ENCODE peak calls at places on chromosome 14, in four cellular contexts. One of them, this sample, is unnamed.

GRCh38 chr14:96363751-96364336 is 518 bp downstream of the GSKIP start:
- DNase-seq in thoracic aorta: no peak
- DNase-seq in foreskin fibroblast: peak
- DNase-seq in Caco-2: peak
- DNase-seq in this sample: no peak

GRCh38 chr14:90576981-90577660 is 180.3 kb downstream of the CALM1 start:
- DNase-seq in thoracic aorta: no peak
- DNase-seq in foreskin fibroblast: no peak
- DNase-seq in Caco-2: no peak
- DNase-seq in this sample: no peak

GRCh38 chr14:43005807-43006206 is 1399.1 kb downstream of the LRFN5 start:
- DNase-seq in thoracic aorta: no peak
- DNase-seq in foreskin fibroblast: no peak
- DNase-seq in Caco-2: no peak
- DNase-seq in this sample: no peak

GRCh38 chr14:76827696-76828301 is 1.6 kb downstream of the LRRC74A start:
- DNase-seq in thoracic aorta: no peak
- DNase-seq in foreskin fibroblast: no peak
- DNase-seq in Caco-2: no peak
- DNase-seq in this sample: no peak

GRCh38 chr14:35355981-35356839 is 48.3 kb downstream of the NFKBIA start:
- DNase-seq in thoracic aorta: no peak
- DNase-seq in foreskin fibroblast: no peak
- DNase-seq in Caco-2: peak
- DNase-seq in this sample: no peak

GRCh38 chr14:80726211-80726610 is 215.3 kb downstream of the CEP128 start:
- DNase-seq in thoracic aorta: no peak
- DNase-seq in foreskin fibroblast: no peak
- DNase-seq in Caco-2: no peak
- DNase-seq in this sample: no peak

GRCh38 chr14:105989746-105990302 is 463.4 kb downstream of the TMEM121 start:
- DNase-seq in thoracic aorta: no peak
- DNase-seq in foreskin fibroblast: no peak
- DNase-seq in Caco-2: no peak
- DNase-seq in this sample: no peak

GRCh38 chr14:22487401-22487800 is 101.6 kb downstream of the DAD1 start:
- DNase-seq in thoracic aorta: no peak
- DNase-seq in foreskin fibroblast: no peak
- DNase-seq in Caco-2: no peak
- DNase-seq in this sample: no peak

GRCh38 chr14:23076785-23077408 is 18.0 kb downstream of the ACIN1 start:
- DNase-seq in thoracic aorta: no peak
- DNase-seq in foreskin fibroblast: no peak
- DNase-seq in Caco-2: peak
- DNase-seq in this sample: no peak

GRCh38 chr14:94307410-94307992 is 14.4 kb upstream of the SERPINA10 start:
- DNase-seq in thoracic aorta: no peak
- DNase-seq in foreskin fibroblast: no peak
- DNase-seq in Caco-2: peak
- DNase-seq in this sample: no peak

GRCh38 chr14:104196461-104197180 is 58.2 kb downstream of the KIF26A start:
- DNase-seq in thoracic aorta: no peak
- DNase-seq in foreskin fibroblast: no peak
- DNase-seq in Caco-2: no peak
- DNase-seq in this sample: no peak

GRCh38 chr14:76271371-76271770 is 104.6 kb upstream of the ESRRB start:
- DNase-seq in thoracic aorta: no peak
- DNase-seq in foreskin fibroblast: no peak
- DNase-seq in Caco-2: no peak
- DNase-seq in this sample: no peak

GRCh38 chr14:52706286-52706685 is 714 bp upstream of the PSMC6 start:
- DNase-seq in thoracic aorta: no peak
- DNase-seq in foreskin fibroblast: no peak
- DNase-seq in Caco-2: peak
- DNase-seq in this sample: no peak

GRCh38 chr14:105139212-105139825 is 29.3 kb downstream of the JAG2 start:
- DNase-seq in thoracic aorta: no peak
- DNase-seq in foreskin fibroblast: no peak
- DNase-seq in Caco-2: no peak
- DNase-seq in this sample: no peak

GRCh38 chr14:79180656-79181055 is 1010.5 kb downstream of the NRXN3 start:
- DNase-seq in thoracic aorta: no peak
- DNase-seq in foreskin fibroblast: no peak
- DNase-seq in Caco-2: no peak
- DNase-seq in this sample: no peak

GRCh38 chr14:66509874-66510273 is 1.9 kb downstream of the GPHN start:
- DNase-seq in thoracic aorta: no peak
- DNase-seq in foreskin fibroblast: no peak
- DNase-seq in Caco-2: no peak
- DNase-seq in this sample: no peak

GRCh38 chr14:70653662-70654061 is 11.9 kb downstream of the TTC9 start:
- DNase-seq in thoracic aorta: no peak
- DNase-seq in foreskin fibroblast: no peak
- DNase-seq in Caco-2: no peak
- DNase-seq in this sample: no peak

GRCh38 chr14:21476526-21476924 is 234 bp downstream of the RAB2B start:
- DNase-seq in thoracic aorta: peak
- DNase-seq in foreskin fibroblast: peak
- DNase-seq in Caco-2: no peak
- DNase-seq in this sample: no peak

GRCh38 chr14:94764573-94764972 is 5.3 kb downstream of the GSC start:
- DNase-seq in thoracic aorta: no peak
- DNase-seq in foreskin fibroblast: no peak
- DNase-seq in Caco-2: no peak
- DNase-seq in this sample: no peak

GRCh38 chr14:25049127-25049558 is 804 bp downstream of the STXBP6 start:
- DNase-seq in thoracic aorta: no peak
- DNase-seq in foreskin fibroblast: no peak
- DNase-seq in Caco-2: no peak
- DNase-seq in this sample: no peak

GRCh38 chr14:21278632-21279031 is 1.3 kb upstream of the RPGRIP1 start:
- DNase-seq in thoracic aorta: no peak
- DNase-seq in foreskin fibroblast: no peak
- DNase-seq in Caco-2: no peak
- DNase-seq in this sample: no peak

GRCh38 chr14:84036863-84037262 is 1493.1 kb upstream of the FLRT2 start:
- DNase-seq in thoracic aorta: no peak
- DNase-seq in foreskin fibroblast: peak
- DNase-seq in Caco-2: no peak
- DNase-seq in this sample: peak

GRCh38 chr14:75720828-75721227 is 59.8 kb downstream of the TTLL5 start:
- DNase-seq in thoracic aorta: peak
- DNase-seq in foreskin fibroblast: no peak
- DNase-seq in Caco-2: no peak
- DNase-seq in this sample: peak

GRCh38 chr14:105315211-105315721 is 718 bp downstream of the PACS2 start:
- DNase-seq in thoracic aorta: no peak
- DNase-seq in foreskin fibroblast: no peak
- DNase-seq in Caco-2: peak
- DNase-seq in this sample: no peak

GRCh38 chr14:92572050-92572449 is 58.5 kb downstream of the RIN3 start:
- DNase-seq in thoracic aorta: no peak
- DNase-seq in foreskin fibroblast: no peak
- DNase-seq in Caco-2: no peak
- DNase-seq in this sample: no peak

GRCh38 chr14:91866061-91866460 is 1.3 kb downstream of the TC2N start:
- DNase-seq in thoracic aorta: no peak
- DNase-seq in foreskin fibroblast: no peak
- DNase-seq in Caco-2: no peak
- DNase-seq in this sample: no peak

GRCh38 chr14:65351493-65352224 is 60.9 kb upstream of the FUT8 start:
- DNase-seq in thoracic aorta: no peak
- DNase-seq in foreskin fibroblast: no peak
- DNase-seq in Caco-2: no peak
- DNase-seq in this sample: no peak
- H3K4me3 ChIP-seq in thoracic aorta: no peak
- H3K4me3 ChIP-seq in foreskin fibroblast: no peak
- H3K4me3 ChIP-seq in Caco-2: no peak
- H3K4me3 ChIP-seq in this sample: no peak

GRCh38 chr14:60091550-60092511 is at the start of gene PCNX4:
- DNase-seq in thoracic aorta: peak
- DNase-seq in foreskin fibroblast: peak
- DNase-seq in Caco-2: peak
- DNase-seq in this sample: peak

GRCh38 chr14:60092516-60092915 is 793 bp downstream of the PCNX4 start:
- DNase-seq in thoracic aorta: no peak
- DNase-seq in foreskin fibroblast: no peak
- DNase-seq in Caco-2: peak
- DNase-seq in this sample: no peak

GRCh38 chr14:60094306-60094897 is 2.7 kb downstream of the PCNX4 start:
- DNase-seq in thoracic aorta: no peak
- DNase-seq in foreskin fibroblast: peak
- DNase-seq in Caco-2: peak
- DNase-seq in this sample: no peak

GRCh38 chr14:60093088-60093487 is 1.4 kb downstream of the PCNX4 start:
- DNase-seq in thoracic aorta: no peak
- DNase-seq in foreskin fibroblast: no peak
- DNase-seq in Caco-2: no peak
- DNase-seq in this sample: no peak

GRCh38 chr14:60093606-60094005 is 1.9 kb downstream of the PCNX4 start:
- DNase-seq in thoracic aorta: no peak
- DNase-seq in foreskin fibroblast: no peak
- DNase-seq in Caco-2: no peak
- DNase-seq in this sample: no peak
- H3K4me3 ChIP-seq in thoracic aorta: peak
- H3K4me3 ChIP-seq in foreskin fibroblast: peak
- H3K4me3 ChIP-seq in Caco-2: peak
- H3K4me3 ChIP-seq in this sample: peak

DNA sequence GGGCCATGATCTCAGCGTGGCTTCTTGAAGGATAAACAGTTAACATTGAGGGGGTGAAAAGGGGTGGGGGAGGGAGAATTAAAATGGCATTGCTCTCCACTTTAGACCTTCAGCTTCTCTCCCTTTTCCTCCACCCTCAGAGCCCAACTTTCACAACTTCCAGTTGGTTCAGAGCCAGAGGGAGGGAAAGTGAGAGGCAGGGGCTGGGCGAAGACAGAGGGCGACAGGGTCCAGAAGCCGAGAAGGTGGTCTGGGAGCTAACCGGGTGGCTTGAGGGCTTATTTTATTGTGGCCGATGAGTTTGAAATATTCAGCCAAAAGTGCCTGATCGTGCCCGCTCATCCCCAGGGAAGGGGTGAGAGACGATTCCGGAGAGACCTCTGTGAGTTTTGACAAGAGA is 4.1 kb downstream of the BMP4 start:
- DNase-seq in thoracic aorta: no peak
- DNase-seq in foreskin fibroblast: no peak
- DNase-seq in Caco-2: no peak
- DNase-seq in this sample: no peak
- H3K4me3 ChIP-seq in thoracic aorta: peak
- H3K4me3 ChIP-seq in foreskin fibroblast: peak
- H3K4me3 ChIP-seq in Caco-2: no peak
- H3K4me3 ChIP-seq in this sample: peak

DNA sequence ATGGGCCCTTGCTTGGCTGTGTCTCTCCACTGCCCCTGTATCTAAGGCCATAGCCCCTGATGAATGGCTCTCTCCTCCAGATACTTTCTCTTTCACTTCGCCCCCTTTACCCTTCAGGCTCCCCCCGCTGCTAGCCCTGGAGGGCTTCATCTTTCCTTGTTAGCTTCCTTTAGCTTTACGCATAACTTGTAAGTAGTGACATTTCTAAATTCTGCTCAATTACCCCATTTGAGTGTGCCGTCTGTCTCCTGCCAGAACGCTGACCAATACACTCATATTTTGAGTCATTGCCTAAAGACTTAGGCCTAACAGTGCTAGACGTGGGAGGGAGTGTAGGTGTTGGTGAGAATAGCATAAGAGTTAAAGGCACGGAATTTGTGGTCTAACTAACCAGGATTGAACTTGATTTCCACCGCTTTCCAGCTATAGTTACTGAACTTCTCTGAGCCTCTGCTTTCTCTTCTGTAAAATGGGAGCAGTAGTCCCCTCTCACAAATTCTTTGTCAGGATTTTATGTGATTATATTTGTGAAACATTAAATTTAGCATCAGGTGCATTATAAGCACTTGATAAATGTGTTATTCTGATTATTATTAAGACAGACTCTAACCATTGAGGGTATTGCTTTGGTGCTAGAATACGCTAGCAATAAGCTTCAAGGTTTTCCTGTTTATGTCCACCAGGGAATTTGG is 129.3 kb downstream of the ZFP36L1 start:
- DNase-seq in thoracic aorta: no peak
- DNase-seq in foreskin fibroblast: no peak
- DNase-seq in Caco-2: no peak
- DNase-seq in this sample: no peak
- H3K4me3 ChIP-seq in thoracic aorta: peak
- H3K4me3 ChIP-seq in foreskin fibroblast: no peak
- H3K4me3 ChIP-seq in Caco-2: no peak
- H3K4me3 ChIP-seq in this sample: no peak

DNA sequence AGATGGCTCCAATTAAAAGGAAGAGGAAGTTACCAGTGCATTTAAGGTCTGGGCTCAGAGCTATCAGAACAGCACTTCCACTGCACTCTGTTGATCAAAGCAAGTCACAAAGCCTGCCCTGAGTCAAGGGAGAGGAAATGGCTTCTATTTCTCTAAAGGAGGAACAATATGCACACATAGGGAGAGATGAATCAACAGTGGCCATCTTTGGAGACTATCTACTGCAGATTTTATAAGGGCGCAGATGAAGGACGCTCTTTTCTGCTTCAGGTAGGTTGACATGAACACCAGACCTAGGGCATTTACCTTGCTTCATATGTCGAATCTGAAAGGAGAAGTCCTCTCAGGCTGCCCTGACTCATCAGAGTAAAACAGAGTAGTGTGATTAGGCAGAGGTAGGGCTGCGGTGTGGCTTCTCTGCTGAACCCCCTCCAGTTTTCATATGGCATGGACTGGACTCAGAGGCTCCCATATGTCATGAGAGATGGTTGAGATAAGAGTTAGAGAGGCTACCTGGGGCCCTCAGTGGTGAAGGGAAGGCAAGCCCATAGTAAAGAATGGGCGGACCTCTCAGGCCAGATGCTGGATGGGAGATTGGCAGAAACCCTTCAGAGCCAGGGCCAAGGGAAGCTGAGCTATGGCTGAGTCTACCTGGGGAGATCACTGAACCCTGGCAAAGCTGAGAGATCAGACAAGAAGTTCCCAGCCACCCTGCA is 84.4 kb downstream of the ARF6 start:
- DNase-seq in thoracic aorta: no peak
- DNase-seq in foreskin fibroblast: no peak
- DNase-seq in Caco-2: no peak
- DNase-seq in this sample: no peak
- H3K4me3 ChIP-seq in thoracic aorta: no peak
- H3K4me3 ChIP-seq in foreskin fibroblast: no peak
- H3K4me3 ChIP-seq in Caco-2: no peak
- H3K4me3 ChIP-seq in this sample: no peak

GRCh38 chr14:73634333-73634833 is 10.4 kb upstream of the DNAL1 start:
- DNase-seq in thoracic aorta: no peak
- DNase-seq in foreskin fibroblast: no peak
- DNase-seq in Caco-2: no peak
- DNase-seq in this sample: no peak

GRCh38 chr14:73630009-73630780 is 14.6 kb upstream of the DNAL1 start:
- DNase-seq in thoracic aorta: no peak
- DNase-seq in foreskin fibroblast: no peak
- DNase-seq in Caco-2: peak
- DNase-seq in this sample: no peak

GRCh38 chr14:73633517-73634332 is 11.1 kb upstream of the DNAL1 start:
- DNase-seq in thoracic aorta: no peak
- DNase-seq in foreskin fibroblast: peak
- DNase-seq in Caco-2: peak
- DNase-seq in this sample: no peak

GRCh38 chr14:73637830-73638229 is 7.0 kb upstream of the DNAL1 start:
- DNase-seq in thoracic aorta: no peak
- DNase-seq in foreskin fibroblast: no peak
- DNase-seq in Caco-2: no peak
- DNase-seq in this sample: no peak

GRCh38 chr14:73633115-73633514 is 11.7 kb upstream of the DNAL1 start:
- DNase-seq in thoracic aorta: no peak
- DNase-seq in foreskin fibroblast: no peak
- DNase-seq in Caco-2: no peak
- DNase-seq in this sample: no peak
- H3K4me3 ChIP-seq in thoracic aorta: peak
- H3K4me3 ChIP-seq in foreskin fibroblast: peak
- H3K4me3 ChIP-seq in Caco-2: no peak
- H3K4me3 ChIP-seq in this sample: no peak